ENCODE peak calls at places on chromosome 21, in six cellular contexts. T is GM23248, U is fibroblast of lung, W is astrocyte, A is neural progenitor cell, M is mammary epithelial cell. G is an unnamed sample.

GRCh38 chr21:26916799-26917198 is 50.1 kb downstream of the ADAMTS5 start:
- DNase-seq in W (no peak), T (no peak), U (no peak), M (no peak), A (no peak), G (no peak)

GRCh38 chr21:46189213-46189958 is 5.1 kb upstream of the SPATC1L start:
- DNase-seq in A (no peak), T (peak; percentile 82), M (peak; percentile 21), U (peak; percentile 66), W (peak; percentile 46), G (no peak)

GRCh38 chr21:37032877-37033471 is 26.5 kb downstream of the RIPPLY3 start:
- DNase-seq in U (peak; percentile 78), A (no peak), W (peak; percentile 67), M (peak; percentile 77), T (peak; percentile 87), G (peak; percentile 17)

GRCh38 chr21:29654855-29655254 is 284.9 kb downstream of the GRIK1 start:
- DNase-seq in U (no peak), T (no peak), W (no peak), M (no peak), A (no peak), G (no peak)

GRCh38 chr21:35333831-35334593 is 284.9 kb upstream of the RUNX1 start:
- DNase-seq in U (no peak), M (no peak), A (no peak), W (no peak), T (peak; percentile 48), G (no peak)

GRCh38 chr21:43917515-43918384 is 52.7 kb downstream of the AGPAT3 start:
- DNase-seq in A (no peak), U (no peak), T (no peak), M (peak; percentile 26), W (no peak), G (no peak)

GRCh38 chr21:39452207-39452964 is 616 bp downstream of the SH3BGR start:
- DNase-seq in U (peak; percentile 60), M (peak; percentile 14), T (peak; percentile 82), A (no peak), W (peak; percentile 50), G (no peak)

GRCh38 chr21:38468989-38469388 is 29.3 kb downstream of the ERG start:
- DNase-seq in M (peak; percentile 32), T (peak; percentile 57), U (no peak), W (no peak), A (no peak), G (no peak)

GRCh38 chr21:40706161-40706560 is 140.8 kb downstream of the DSCAM start:
- DNase-seq in U (no peak), A (no peak), W (no peak), M (no peak), T (no peak), G (no peak)

GRCh38 chr21:26632691-26633090 is 59.6 kb upstream of the CYYR1 start:
- DNase-seq in T (no peak), U (no peak), A (no peak), W (no peak), M (no peak), G (peak; percentile 41)

GRCh38 chr21:35266546-35266945 is 217.4 kb upstream of the RUNX1 start:
- DNase-seq in A (peak; percentile 7), T (no peak), M (peak; percentile 60), U (peak; percentile 47), W (peak; percentile 30), G (no peak)

GRCh38 chr21:34768326-34768725 is 99.5 kb downstream of the CLIC6 start:
- DNase-seq in W (no peak), T (no peak), U (no peak), M (no peak), A (no peak), G (no peak)

GRCh38 chr21:43618940-43619339 is 40.3 kb downstream of the HSF2BP start:
- DNase-seq in U (no peak), M (no peak), W (no peak), A (no peak), T (no peak), G (no peak)

GRCh38 chr21:33402011-33402979 is 918 bp upstream of the IFNGR2 start:
- DNase-seq in T (peak; percentile 83), A (peak; percentile 59), W (peak; percentile 35), M (peak; percentile 82), U (peak; percentile 60), G (peak; percentile 61)

GRCh38 chr21:35488941-35489340 is 439.8 kb upstream of the RUNX1 start:
- DNase-seq in W (peak; percentile 84), T (no peak), A (no peak), M (peak; percentile 55), U (peak; percentile 85), G (no peak)

GRCh38 chr21:33817136-33817535 is 98.5 kb downstream of the ATP5PO start:
- DNase-seq in M (no peak), A (no peak), U (no peak), W (no peak), T (no peak), G (no peak)

GRCh38 chr21:44929242-44929798 is 8.6 kb upstream of the ITGB2 start:
- DNase-seq in T (peak; percentile 32), A (no peak), M (no peak), U (no peak), W (no peak), G (no peak)

GRCh38 chr21:44930543-44930981 is 9.3 kb upstream of the SLX9 start:
- DNase-seq in W (no peak), U (no peak), T (peak; percentile 65), M (no peak), A (no peak), G (peak; percentile 87)

GRCh38 chr21:44931501-44932365 is 8.1 kb upstream of the SLX9 start:
- DNase-seq in T (peak; percentile 25), U (no peak), M (no peak), W (no peak), A (no peak), G (peak; percentile 45)

GRCh38 chr21:44931137-44931500 is 8.7 kb upstream of the SLX9 start:
- DNase-seq in A (no peak), T (peak; percentile 75), M (no peak), W (no peak), U (no peak), G (peak; percentile 97)

GRCh38 chr21:44929799-44930542 is 9.3 kb upstream of the ITGB2 start:
- DNase-seq in T (no peak), M (no peak), A (no peak), W (no peak), U (no peak), G (no peak)
- H3K27ac ChIP-seq in T (no peak overlapping the region), M (no peak overlapping the region), A (no peak overlapping the region), W (no peak overlapping the region), U (no peak overlapping the region), G (peak overlapping the region; percentile 100)

GRCh38 chr21:42063578-42064521 is 7.3 kb upstream of the UMODL1 start:
- DNase-seq in M (peak; percentile 78), U (peak; percentile 20), W (no peak), A (peak; percentile 39), T (no peak), G (no peak)
- H3K4me3 ChIP-seq in M (peak overlapping the region; percentile 14), U (no peak overlapping the region), W (no peak overlapping the region), A (no peak overlapping the region), T (no peak overlapping the region), G (no peak overlapping the region)

DNA sequence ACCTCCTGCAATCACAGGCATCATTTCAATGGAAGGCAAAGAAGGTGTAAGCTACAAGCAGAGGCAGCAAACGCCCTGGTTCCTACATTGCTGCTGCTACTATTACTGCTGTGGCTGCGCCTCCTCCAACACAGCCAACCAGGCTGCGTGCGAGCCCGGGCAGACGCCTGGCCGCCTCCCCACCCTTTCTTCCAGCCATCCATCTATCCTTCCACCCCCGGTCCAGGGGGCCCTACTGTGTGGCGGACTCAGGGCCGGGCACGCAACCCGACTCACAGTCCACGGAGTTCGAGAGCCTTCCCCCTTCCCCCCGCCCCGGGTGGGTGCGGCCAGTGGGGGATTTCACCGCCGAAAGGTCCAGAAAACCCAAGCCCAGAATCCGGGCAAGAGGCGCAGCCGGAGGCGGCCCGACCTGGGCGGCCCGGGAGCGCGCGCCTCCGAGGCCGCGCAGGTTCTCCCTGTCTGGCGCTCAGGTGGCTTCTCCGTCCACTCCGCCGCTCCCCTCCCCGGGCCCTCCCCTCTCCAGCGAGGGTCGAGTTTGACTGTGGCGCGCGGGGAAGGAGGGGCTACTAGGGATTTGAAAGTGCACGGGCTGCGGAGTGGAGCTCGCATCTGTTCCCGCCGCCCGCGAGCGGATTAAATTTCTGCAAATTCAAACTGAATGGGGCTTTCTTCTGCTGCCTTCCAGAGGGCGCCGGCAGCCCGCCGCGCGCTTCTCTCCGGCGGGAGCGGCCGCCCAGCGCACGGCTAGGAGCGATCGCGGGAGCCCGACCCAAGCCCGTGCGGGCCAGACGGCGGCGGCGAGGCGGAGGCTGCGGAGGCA is at the start of gene HUNK:
- DNase-seq in M (peak; percentile 34), U (peak; percentile 37), W (peak; percentile 22), A (peak; percentile 86), T (peak; percentile 75), G (peak; percentile 59)
- TF ChIP-seq EZH2 in M (peak; percentile 56), U (peak; percentile 40), W (peak; percentile 72), A (no peak), T (no peak), G (no peak)

GRCh38 chr21:45137612-45137937 is 63.2 kb downstream of the ADARB1 start:
- DNase-seq in W (no peak), U (no peak), M (no peak), T (no peak), A (no peak), G (no peak)

GRCh38 chr21:45136927-45137611 is 62.7 kb downstream of the ADARB1 start:
- DNase-seq in M (peak; percentile 69), A (peak; percentile 92), T (peak; percentile 89), U (peak; percentile 80), W (peak; percentile 75), G (peak; percentile 90)

GRCh38 chr21:45139473-45139872 is 65.1 kb downstream of the ADARB1 start:
- DNase-seq in A (no peak), W (no peak), M (no peak), T (no peak), U (no peak), G (no peak)

GRCh38 chr21:45136500-45136899 is 62.1 kb downstream of the ADARB1 start:
- DNase-seq in M (no peak), W (no peak), A (no peak), U (no peak), T (no peak), G (no peak)

GRCh38 chr21:45138199-45139002 is 64.0 kb downstream of the ADARB1 start:
- DNase-seq in A (peak; percentile 87), U (peak; percentile 49), T (peak; percentile 74), M (no peak), W (peak; percentile 23), G (peak; percentile 86)
- H3K27ac ChIP-seq in A (no peak overlapping the region), U (no peak overlapping the region), T (no peak overlapping the region), M (no peak overlapping the region), W (no peak overlapping the region), G (no peak overlapping the region)

G was measured in A673.